ENCODE peak calls at places on chromosomes 2 and 18, in eight cellular contexts. A is left ventricle myocardium inferior; R is HFFc6; O is Karpas-422; V is H1; I is T47D; J is activated T-cell treated with anti-CD3 and anti-CD28 coated beads for 4 hours; E is CD8-positive, alpha-beta memory T cell. K is an unnamed sample.

GRCh38 chr2:218039171-218039570 is 29.9 kb upstream of the RUFY4 start:
- DNase-seq in V (no peak), R (peak; percentile 22), J (no peak), A (no peak), I (no peak), E (no peak), O (no peak), K (no peak)

GRCh38 chr18:59575995-59576394 is 121.2 kb downstream of the CCBE1 start:
- DNase-seq in J (no peak), A (no peak), V (no peak), I (no peak), E (no peak), O (no peak), R (no peak), K (no peak)

GRCh38 chr2:71385008-71385407 is 53.4 kb downstream of the ZNF638 start:
- DNase-seq in J (no peak), R (peak; percentile 71), E (no peak), I (no peak), A (no peak), O (no peak), V (no peak), K (no peak)

GRCh38 chr2:191800874-191801273 is 46.0 kb downstream of the CAVIN2 start:
- DNase-seq in E (no peak), J (no peak), I (no peak), O (no peak), V (no peak), R (no peak), A (no peak), K (no peak)

GRCh38 chr2:130819915-130820861 is 16.5 kb upstream of the ARHGEF4 start:
- DNase-seq in E (no peak), A (peak; percentile 30), I (no peak), J (no peak), R (no peak), O (no peak), V (peak; percentile 72), K (peak; percentile 53)

GRCh38 chr2:164150601-164151000 is 414.8 kb upstream of the FIGN start:
- DNase-seq in I (no peak), A (no peak), J (no peak), R (no peak), E (no peak), V (no peak), O (no peak), K (no peak)

GRCh38 chr18:25737710-25738251 is 352.6 kb downstream of the SS18 start:
- DNase-seq in R (peak; percentile 49), I (no peak), J (no peak), A (no peak), E (no peak), V (no peak), O (no peak), K (no peak)

GRCh38 chr2:105085525-105085924 is 47.7 kb downstream of the MRPS9 start:
- DNase-seq in E (no peak), V (no peak), J (no peak), I (no peak), O (peak; percentile 48), A (no peak), R (no peak), K (no peak)

GRCh38 chr2:17043173-17043572 is 377.5 kb upstream of the CYRIA start:
- DNase-seq in O (no peak), I (no peak), E (no peak), V (no peak), R (no peak), J (no peak), A (no peak), K (no peak)

GRCh38 chr2:169676850-169677249 is 17.4 kb downstream of the CFAP210 start:
- DNase-seq in O (no peak), V (no peak), R (no peak), I (no peak), A (no peak), E (no peak), J (no peak), K (no peak)

GRCh38 chr2:40716879-40717278 is 265.0 kb upstream of the SLC8A1 start:
- DNase-seq in R (peak; percentile 89), I (no peak), A (no peak), E (no peak), O (no peak), V (no peak), J (no peak), K (peak; percentile 20)

GRCh38 chr2:160425394-160425793 is 68.2 kb downstream of the RBMS1 start:
- DNase-seq in I (no peak), O (no peak), A (no peak), V (no peak), E (no peak), J (no peak), R (peak; percentile 64), K (no peak)

GRCh38 chr2:14616950-14617349 is 15.6 kb upstream of the LRATD1 start:
- DNase-seq in O (no peak), R (no peak), A (no peak), J (no peak), I (no peak), V (no peak), E (no peak), K (no peak)

GRCh38 chr2:127097841-127098651 is 8.9 kb downstream of the BIN1 start:
- DNase-seq in A (no peak), O (no peak), E (no peak), J (no peak), I (no peak), V (no peak), R (no peak), K (peak; percentile 23)

GRCh38 chr18:74489631-74490030 is 6.5 kb upstream of the CNDP2 start:
- DNase-seq in A (no peak), R (no peak), V (no peak), I (no peak), E (no peak), O (no peak), J (no peak), K (no peak)

GRCh38 chr2:35080231-35080905 is 1275.2 kb upstream of the CRIM1 start:
- DNase-seq in I (no peak), E (no peak), A (no peak), J (no peak), R (no peak), O (no peak), V (no peak), K (no peak)

GRCh38 chr2:111118455-111119003 is 2.2 kb upstream of the BCL2L11 start:
- DNase-seq in I (no peak), A (peak; percentile 28), V (peak; percentile 63), E (no peak), R (no peak), O (peak; percentile 66), J (no peak), K (peak; percentile 41)

GRCh38 chr2:132923787-132924186 is 253.8 kb upstream of the LYPD1 start:
- DNase-seq in V (no peak), A (no peak), J (no peak), E (no peak), O (no peak), R (no peak), I (no peak), K (no peak)

GRCh38 chr2:10223932-10224720 is 78.6 kb upstream of the HPCAL1 start:
- DNase-seq in A (no peak), O (no peak), V (no peak), J (no peak), I (no peak), E (no peak), R (no peak), K (peak; percentile 22)

GRCh38 chr18:46426311-46427047 is 230.5 kb downstream of the LOXHD1 start:
- DNase-seq in J (no peak), R (no peak), I (no peak), V (no peak), A (no peak), E (no peak), O (no peak), K (no peak)

GRCh38 chr18:69109686-69110085 is 291.0 kb upstream of the DOK6 start:
- DNase-seq in R (no peak), I (no peak), V (no peak), E (no peak), J (no peak), O (no peak), A (no peak), K (no peak)

GRCh38 chr2:151632993-151633592 is 101.2 kb downstream of the NEB start:
- DNase-seq in V (no peak), I (no peak), A (no peak), J (no peak), O (peak; percentile 65), R (no peak), E (no peak), K (no peak)

GRCh38 chr2:8590940-8591339 is 90.9 kb upstream of the ID2 start:
- DNase-seq in I (no peak), J (no peak), R (no peak), V (no peak), O (no peak), E (no peak), A (no peak), K (peak; percentile 11)

K was measured in Right ventricle myocardium superior.